ENCODE peak calls at places on chromosomes 2 and 18, in eight cellular contexts. One of them, this sample, is unnamed.

GRCh38 chr2:19802088-19802806 is 99.5 kb downstream of the TTC32 start:
- DNase-seq in hepatocyte: no peak
- DNase-seq in CD4-positive, alpha-beta T cell: no peak
- DNase-seq in GM12865: no peak
- DNase-seq in HFFc6: no peak
- DNase-seq in fibroblast of pulmonary artery: peak
- DNase-seq in pancreas: peak
- DNase-seq in fibroblast of lung: peak
- DNase-seq in this sample: no peak

GRCh38 chr2:202035089-202035940 is 1.7 kb downstream of the FZD7 start:
- DNase-seq in pancreas: peak
- DNase-seq in HFFc6: peak
- DNase-seq in fibroblast of pulmonary artery: peak
- DNase-seq in GM12865: peak
- DNase-seq in CD4-positive, alpha-beta T cell: no peak
- DNase-seq in hepatocyte: peak
- DNase-seq in fibroblast of lung: peak
- DNase-seq in this sample: peak

GRCh38 chr2:15069149-15069548 is 436.6 kb downstream of the LRATD1 start:
- DNase-seq in fibroblast of pulmonary artery: no peak
- DNase-seq in HFFc6: no peak
- DNase-seq in GM12865: no peak
- DNase-seq in hepatocyte: no peak
- DNase-seq in fibroblast of lung: peak
- DNase-seq in pancreas: no peak
- DNase-seq in CD4-positive, alpha-beta T cell: no peak
- DNase-seq in this sample: no peak

GRCh38 chr18:37499913-37500312 is 65.7 kb downstream of the CELF4 start:
- DNase-seq in CD4-positive, alpha-beta T cell: no peak
- DNase-seq in pancreas: no peak
- DNase-seq in fibroblast of lung: no peak
- DNase-seq in GM12865: no peak
- DNase-seq in hepatocyte: no peak
- DNase-seq in HFFc6: no peak
- DNase-seq in fibroblast of pulmonary artery: no peak
- DNase-seq in this sample: no peak

GRCh38 chr2:145138626-145139025 is 618.7 kb upstream of the ZEB2 start:
- DNase-seq in fibroblast of lung: no peak
- DNase-seq in CD4-positive, alpha-beta T cell: no peak
- DNase-seq in pancreas: no peak
- DNase-seq in fibroblast of pulmonary artery: no peak
- DNase-seq in hepatocyte: no peak
- DNase-seq in HFFc6: no peak
- DNase-seq in GM12865: no peak
- DNase-seq in this sample: no peak

GRCh38 chr2:241788572-241788971 is 11.9 kb downstream of the GAL3ST2 start:
- DNase-seq in fibroblast of pulmonary artery: no peak
- DNase-seq in fibroblast of lung: no peak
- DNase-seq in hepatocyte: no peak
- DNase-seq in HFFc6: no peak
- DNase-seq in pancreas: no peak
- DNase-seq in CD4-positive, alpha-beta T cell: no peak
- DNase-seq in GM12865: peak
- DNase-seq in this sample: peak

GRCh38 chr18:70128271-70128670 is 77.2 kb downstream of the RTTN start:
- DNase-seq in fibroblast of lung: no peak
- DNase-seq in GM12865: no peak
- DNase-seq in hepatocyte: no peak
- DNase-seq in fibroblast of pulmonary artery: no peak
- DNase-seq in CD4-positive, alpha-beta T cell: no peak
- DNase-seq in pancreas: no peak
- DNase-seq in HFFc6: no peak
- DNase-seq in this sample: no peak

GRCh38 chr2:201969938-201970785 is 63.5 kb upstream of the FZD7 start:
- DNase-seq in GM12865: no peak
- DNase-seq in HFFc6: no peak
- DNase-seq in hepatocyte: peak
- DNase-seq in CD4-positive, alpha-beta T cell: no peak
- DNase-seq in fibroblast of lung: peak
- DNase-seq in pancreas: no peak
- DNase-seq in fibroblast of pulmonary artery: peak
- DNase-seq in this sample: no peak

GRCh38 chr18:77004555-77005380 is 127.8 kb downstream of the MBP start:
- DNase-seq in hepatocyte: no peak
- DNase-seq in fibroblast of pulmonary artery: no peak
- DNase-seq in fibroblast of lung: no peak
- DNase-seq in CD4-positive, alpha-beta T cell: no peak
- DNase-seq in GM12865: no peak
- DNase-seq in HFFc6: no peak
- DNase-seq in pancreas: no peak
- DNase-seq in this sample: no peak

GRCh38 chr2:133885847-133886246 is 317.6 kb upstream of the NCKAP5 start:
- DNase-seq in fibroblast of pulmonary artery: no peak
- DNase-seq in CD4-positive, alpha-beta T cell: no peak
- DNase-seq in hepatocyte: no peak
- DNase-seq in GM12865: no peak
- DNase-seq in fibroblast of lung: peak
- DNase-seq in HFFc6: peak
- DNase-seq in pancreas: no peak
- DNase-seq in this sample: no peak

GRCh38 chr18:35581555-35582309 is at the start of gene GALNT1:
- DNase-seq in GM12865: peak
- DNase-seq in fibroblast of pulmonary artery: no peak
- DNase-seq in CD4-positive, alpha-beta T cell: no peak
- DNase-seq in hepatocyte: peak
- DNase-seq in pancreas: peak
- DNase-seq in HFFc6: no peak
- DNase-seq in fibroblast of lung: no peak
- DNase-seq in this sample: peak

GRCh38 chr2:27715318-27716165 is 51.9 kb downstream of the SLC4A1AP start:
- DNase-seq in hepatocyte: peak
- DNase-seq in HFFc6: peak
- DNase-seq in pancreas: no peak
- DNase-seq in GM12865: peak
- DNase-seq in CD4-positive, alpha-beta T cell: no peak
- DNase-seq in fibroblast of pulmonary artery: peak
- DNase-seq in fibroblast of lung: peak
- DNase-seq in this sample: no peak

GRCh38 chr2:238449909-238450417 is 23.2 kb downstream of the ASB1 start:
- DNase-seq in GM12865: no peak
- DNase-seq in pancreas: no peak
- DNase-seq in fibroblast of lung: no peak
- DNase-seq in fibroblast of pulmonary artery: peak
- DNase-seq in CD4-positive, alpha-beta T cell: no peak
- DNase-seq in hepatocyte: peak
- DNase-seq in HFFc6: peak
- DNase-seq in this sample: no peak

GRCh38 chr2:215692387-215693079 is 256.7 kb upstream of the FN1 start:
- DNase-seq in pancreas: no peak
- DNase-seq in hepatocyte: no peak
- DNase-seq in fibroblast of pulmonary artery: no peak
- DNase-seq in HFFc6: peak
- DNase-seq in GM12865: no peak
- DNase-seq in fibroblast of lung: peak
- DNase-seq in CD4-positive, alpha-beta T cell: no peak
- DNase-seq in this sample: no peak

GRCh38 chr18:55927831-55928230 is 339.8 kb upstream of the TCF4 start:
- DNase-seq in fibroblast of pulmonary artery: peak
- DNase-seq in GM12865: no peak
- DNase-seq in pancreas: no peak
- DNase-seq in CD4-positive, alpha-beta T cell: no peak
- DNase-seq in hepatocyte: no peak
- DNase-seq in fibroblast of lung: peak
- DNase-seq in HFFc6: peak
- DNase-seq in this sample: no peak

GRCh38 chr2:53740170-53740569 is 27.4 kb upstream of the CHAC2 start:
- DNase-seq in HFFc6: peak
- DNase-seq in pancreas: no peak
- DNase-seq in hepatocyte: peak
- DNase-seq in fibroblast of lung: peak
- DNase-seq in CD4-positive, alpha-beta T cell: no peak
- DNase-seq in fibroblast of pulmonary artery: peak
- DNase-seq in GM12865: no peak
- DNase-seq in this sample: no peak

GRCh38 chr18:56286775-56287174 is 351.6 kb downstream of the TXNL1 start:
- DNase-seq in GM12865: no peak
- DNase-seq in pancreas: no peak
- DNase-seq in hepatocyte: no peak
- DNase-seq in CD4-positive, alpha-beta T cell: no peak
- DNase-seq in fibroblast of lung: peak
- DNase-seq in HFFc6: peak
- DNase-seq in fibroblast of pulmonary artery: peak
- DNase-seq in this sample: no peak

GRCh38 chr2:62939735-62940491 is 110.7 kb upstream of the OTX1 start:
- DNase-seq in GM12865: no peak
- DNase-seq in fibroblast of lung: peak
- DNase-seq in HFFc6: peak
- DNase-seq in fibroblast of pulmonary artery: peak
- DNase-seq in pancreas: no peak
- DNase-seq in hepatocyte: no peak
- DNase-seq in CD4-positive, alpha-beta T cell: no peak
- DNase-seq in this sample: no peak

GRCh38 chr2:200399046-200399445 is 92.6 kb downstream of the SPATS2L start:
- DNase-seq in hepatocyte: no peak
- DNase-seq in pancreas: no peak
- DNase-seq in fibroblast of pulmonary artery: peak
- DNase-seq in HFFc6: peak
- DNase-seq in GM12865: no peak
- DNase-seq in CD4-positive, alpha-beta T cell: no peak
- DNase-seq in fibroblast of lung: peak
- DNase-seq in this sample: no peak

GRCh38 chr18:46754661-46755292 is 2.1 kb downstream of the ST8SIA5 start:
- DNase-seq in CD4-positive, alpha-beta T cell: no peak
- DNase-seq in pancreas: no peak
- DNase-seq in hepatocyte: no peak
- DNase-seq in fibroblast of pulmonary artery: no peak
- DNase-seq in HFFc6: no peak
- DNase-seq in fibroblast of lung: no peak
- DNase-seq in GM12865: no peak
- DNase-seq in this sample: no peak

GRCh38 chr2:209946539-209946938 is 55.9 kb upstream of the RPE start:
- DNase-seq in pancreas: no peak
- DNase-seq in fibroblast of lung: peak
- DNase-seq in fibroblast of pulmonary artery: no peak
- DNase-seq in hepatocyte: no peak
- DNase-seq in HFFc6: no peak
- DNase-seq in GM12865: no peak
- DNase-seq in CD4-positive, alpha-beta T cell: no peak
- DNase-seq in this sample: no peak

GRCh38 chr2:20093263-20094141 is 42.1 kb upstream of the LAPTM4A start:
- DNase-seq in CD4-positive, alpha-beta T cell: no peak
- DNase-seq in HFFc6: peak
- DNase-seq in pancreas: peak
- DNase-seq in hepatocyte: peak
- DNase-seq in GM12865: peak
- DNase-seq in fibroblast of pulmonary artery: peak
- DNase-seq in fibroblast of lung: peak
- DNase-seq in this sample: no peak

GRCh38 chr2:44079686-44080085 is 83.9 kb upstream of the LRPPRC start:
- DNase-seq in GM12865: no peak
- DNase-seq in pancreas: no peak
- DNase-seq in fibroblast of lung: no peak
- DNase-seq in HFFc6: no peak
- DNase-seq in hepatocyte: no peak
- DNase-seq in CD4-positive, alpha-beta T cell: no peak
- DNase-seq in fibroblast of pulmonary artery: no peak
- DNase-seq in this sample: no peak

DNA sequence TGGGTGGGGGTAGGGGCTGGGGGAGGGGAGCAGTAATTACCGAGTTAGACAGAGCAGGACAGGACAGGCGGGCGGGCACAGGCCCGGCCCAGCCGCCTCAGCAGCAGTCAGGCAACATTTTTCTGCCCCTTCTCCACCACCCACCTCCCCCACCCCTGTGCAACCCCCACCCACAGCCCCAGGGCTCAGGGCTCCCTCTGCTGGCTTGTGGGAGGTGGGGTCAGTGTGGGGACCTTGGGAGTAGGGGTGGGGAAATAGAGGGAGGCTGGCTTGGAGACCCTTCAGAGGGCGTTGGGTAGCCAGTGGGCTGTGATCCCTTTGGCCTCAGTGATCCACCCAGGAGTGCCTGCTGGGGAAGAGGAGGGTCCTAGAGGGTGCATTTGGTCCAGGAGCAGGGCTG is 6.4 kb downstream of the WNT6 start:
- DNase-seq in HFFc6: no peak
- DNase-seq in hepatocyte: peak
- DNase-seq in pancreas: no peak
- DNase-seq in GM12865: no peak
- DNase-seq in fibroblast of lung: no peak
- DNase-seq in fibroblast of pulmonary artery: no peak
- DNase-seq in CD4-positive, alpha-beta T cell: no peak
- DNase-seq in this sample: no peak
- TF ChIP-seq CTCF in HFFc6: no peak
- TF ChIP-seq CTCF in hepatocyte: no peak
- TF ChIP-seq CTCF in pancreas: no peak
- TF ChIP-seq CTCF in GM12865: no peak
- TF ChIP-seq CTCF in fibroblast of lung: no peak
- TF ChIP-seq CTCF in fibroblast of pulmonary artery: no peak
- TF ChIP-seq CTCF in CD4-positive, alpha-beta T cell: no peak
- TF ChIP-seq CTCF in this sample: no peak

GRCh38 chr2:10812362-10813084 is at the start of gene PDIA6:
- DNase-seq in hepatocyte: peak
- DNase-seq in pancreas: peak
- DNase-seq in HFFc6: peak
- DNase-seq in GM12865: peak
- DNase-seq in fibroblast of pulmonary artery: peak
- DNase-seq in fibroblast of lung: peak
- DNase-seq in CD4-positive, alpha-beta T cell: peak
- DNase-seq in this sample: peak
- TF ChIP-seq CTCF in hepatocyte: no peak
- TF ChIP-seq CTCF in pancreas: no peak
- TF ChIP-seq CTCF in HFFc6: no peak
- TF ChIP-seq CTCF in GM12865: no peak
- TF ChIP-seq CTCF in fibroblast of pulmonary artery: no peak
- TF ChIP-seq CTCF in fibroblast of lung: no peak
- TF ChIP-seq CTCF in CD4-positive, alpha-beta T cell: no peak
- TF ChIP-seq CTCF in this sample: no peak

DNA sequence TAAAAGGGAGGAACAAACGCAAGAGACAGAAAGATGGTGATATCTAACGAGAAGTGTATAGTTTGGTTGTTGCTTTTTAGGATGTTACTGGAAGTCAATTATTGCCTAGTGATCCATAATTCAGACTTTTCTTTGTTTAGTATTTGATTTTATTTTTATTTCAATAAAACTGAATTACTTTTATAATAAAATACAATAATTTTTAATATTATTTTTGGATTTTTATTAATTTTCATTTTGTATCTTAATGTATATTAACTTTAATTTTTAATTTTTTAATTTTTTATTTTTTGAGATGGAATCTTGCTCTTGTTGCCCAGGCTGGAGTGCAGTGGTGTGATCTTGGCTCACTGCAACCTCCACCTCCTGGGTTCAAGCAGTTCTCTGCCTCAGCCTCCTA is 55.6 kb downstream of the MTA3 start:
- DNase-seq in pancreas: no peak
- DNase-seq in GM12865: no peak
- DNase-seq in fibroblast of lung: no peak
- DNase-seq in fibroblast of pulmonary artery: no peak
- DNase-seq in CD4-positive, alpha-beta T cell: no peak
- DNase-seq in hepatocyte: no peak
- DNase-seq in HFFc6: no peak
- DNase-seq in this sample: no peak
- TF ChIP-seq CTCF in pancreas: no peak
- TF ChIP-seq CTCF in GM12865: no peak
- TF ChIP-seq CTCF in fibroblast of lung: no peak
- TF ChIP-seq CTCF in fibroblast of pulmonary artery: no peak
- TF ChIP-seq CTCF in CD4-positive, alpha-beta T cell: no peak
- TF ChIP-seq CTCF in hepatocyte: no peak
- TF ChIP-seq CTCF in HFFc6: no peak
- TF ChIP-seq CTCF in this sample: no peak

GRCh38 chr2:219552382-219553167 is 8.7 kb downstream of the TMEM198 start:
- DNase-seq in HFFc6: peak
- DNase-seq in CD4-positive, alpha-beta T cell: peak
- DNase-seq in fibroblast of lung: peak
- DNase-seq in pancreas: peak
- DNase-seq in hepatocyte: peak
- DNase-seq in fibroblast of pulmonary artery: peak
- DNase-seq in GM12865: peak
- DNase-seq in this sample: peak
- TF ChIP-seq CTCF in HFFc6: no peak
- TF ChIP-seq CTCF in CD4-positive, alpha-beta T cell: no peak
- TF ChIP-seq CTCF in fibroblast of lung: no peak
- TF ChIP-seq CTCF in pancreas: no peak
- TF ChIP-seq CTCF in hepatocyte: no peak
- TF ChIP-seq CTCF in fibroblast of pulmonary artery: no peak
- TF ChIP-seq CTCF in GM12865: no peak
- TF ChIP-seq CTCF in this sample: no peak